ENCODE peak calls at places on chromosomes 13 and 19, in ten cellular contexts. L, C, Q, J, T, S, N, G, M and K are unnamed samples.

GRCh38 chr19:46785054-46785979 is 3.1 kb downstream of the SLC1A5 start:
- DNase-seq in L (no peak), C (no peak), Q (no peak), J (no peak), T (no peak), S (no peak), N (peak), G (peak), M (no peak), K (no peak)

GRCh38 chr13:114022876-114023275 is 49.0 kb upstream of the C13orf46 start:
- DNase-seq in L (no peak), C (no peak), Q (no peak), J (no peak), T (no peak), S (no peak), N (no peak), G (no peak), M (no peak), K (no peak)

GRCh38 chr19:44685877-44686276 is 13.1 kb upstream of the CEACAM16 start:
- DNase-seq in L (no peak), C (no peak), Q (no peak), J (no peak), T (no peak), S (peak), N (peak), G (peak), M (peak), K (no peak)

GRCh38 chr19:33668968-33669367 is 47.2 kb downstream of the CHST8 start:
- DNase-seq in L (peak), C (no peak), Q (no peak), J (no peak), T (no peak), S (no peak), N (no peak), G (no peak), M (no peak), K (no peak)

GRCh38 chr13:114049026-114049425 is 75.2 kb upstream of the C13orf46 start:
- DNase-seq in L (no peak), C (peak), Q (no peak), J (no peak), T (no peak), S (peak), N (no peak), G (no peak), M (no peak), K (peak)

GRCh38 chr13:97344250-97345175 is 89.5 kb upstream of the RAP2A start:
- DNase-seq in L (no peak), C (peak), Q (no peak), J (peak), T (no peak), S (peak), N (peak), G (peak), M (no peak), K (peak)

GRCh38 chr13:66210677-66211076 is 1019.5 kb downstream of the PCDH9 start:
- DNase-seq in L (no peak), C (no peak), Q (no peak), J (no peak), T (no peak), S (no peak), N (peak), G (peak), M (peak), K (no peak)

GRCh38 chr13:25112856-25113255 is 16.9 kb downstream of the PABPC3 start:
- DNase-seq in L (no peak), C (no peak), Q (no peak), J (no peak), T (no peak), S (no peak), N (no peak), G (no peak), M (no peak), K (no peak)

GRCh38 chr19:2586196-2586595 is 110.3 kb downstream of the GADD45B start:
- DNase-seq in L (no peak), C (no peak), Q (no peak), J (no peak), T (no peak), S (no peak), N (no peak), G (no peak), M (no peak), K (no peak)

GRCh38 chr19:16945364-16945714 is 56.5 kb downstream of the F2RL3 start:
- DNase-seq in L (peak), C (no peak), Q (no peak), J (no peak), T (no peak), S (no peak), N (no peak), G (no peak), M (no peak), K (no peak)

GRCh38 chr19:49799798-49800376 is 13.2 kb downstream of the FUZ start:
- DNase-seq in L (no peak), C (no peak), Q (no peak), J (no peak), T (no peak), S (no peak), N (no peak), G (no peak), M (no peak), K (peak)

GRCh38 chr13:21212138-21212775 is 35.8 kb downstream of the MRPL57 start:
- DNase-seq in L (peak), C (no peak), Q (no peak), J (no peak), T (no peak), S (no peak), N (no peak), G (no peak), M (no peak), K (no peak)

GRCh38 chr13:79481685-79482052 is 714 bp downstream of the NDFIP2 start:
- DNase-seq in L (no peak), C (no peak), Q (no peak), J (no peak), T (no peak), S (no peak), N (no peak), G (peak), M (no peak), K (peak)

GRCh38 chr13:75636339-75637095 is 387 bp downstream of the LMO7 start:
- DNase-seq in L (no peak), C (peak), Q (peak), J (peak), T (no peak), S (peak), N (peak), G (peak), M (no peak), K (peak)

GRCh38 chr19:14433454-14434156 is 499 bp downstream of the PKN1 start:
- DNase-seq in L (no peak), C (peak), Q (no peak), J (peak), T (no peak), S (peak), N (no peak), G (no peak), M (no peak), K (peak)

GRCh38 chr13:84360843-84361242 is 478.6 kb upstream of the SLITRK1 start:
- DNase-seq in L (no peak), C (no peak), Q (no peak), J (no peak), T (no peak), S (no peak), N (no peak), G (peak), M (no peak), K (no peak)

GRCh38 chr13:26300140-26300539 is 46.2 kb downstream of the CDK8 start:
- DNase-seq in L (no peak), C (no peak), Q (no peak), J (no peak), T (no peak), S (no peak), N (peak), G (peak), M (no peak), K (peak)

GRCh38 chr13:41411536-41411935 is 45.8 kb upstream of the RGCC start:
- DNase-seq in L (peak), C (no peak), Q (no peak), J (no peak), T (no peak), S (peak), N (peak), G (peak), M (peak), K (no peak)

GRCh38 chr19:47796785-47797184 is 7.6 kb downstream of the TPRX1 start:
- DNase-seq in L (no peak), C (no peak), Q (no peak), J (no peak), T (no peak), S (no peak), N (no peak), G (no peak), M (no peak), K (no peak)

GRCh38 chr13:97189943-97190342 is 32.2 kb upstream of the MBNL2 start:
- DNase-seq in L (no peak), C (no peak), Q (no peak), J (no peak), T (no peak), S (no peak), N (no peak), G (no peak), M (no peak), K (no peak)

GRCh38 chr13:111620586-111620985 is 300.1 kb downstream of the TEX29 start:
- DNase-seq in L (peak), C (no peak), Q (no peak), J (no peak), T (no peak), S (no peak), N (no peak), G (no peak), M (no peak), K (no peak)

GRCh38 chr13:73401769-73402168 is 343.0 kb downstream of the KLF5 start:
- DNase-seq in L (no peak), C (no peak), Q (no peak), J (no peak), T (no peak), S (no peak), N (no peak), G (no peak), M (no peak), K (no peak)
- TF ChIP-seq CTCF in L (no peak), C (no peak), Q (no peak), J (no peak), T (no peak), S (no peak), N (no peak), G (no peak), M (peak), K (no peak)

DNA sequence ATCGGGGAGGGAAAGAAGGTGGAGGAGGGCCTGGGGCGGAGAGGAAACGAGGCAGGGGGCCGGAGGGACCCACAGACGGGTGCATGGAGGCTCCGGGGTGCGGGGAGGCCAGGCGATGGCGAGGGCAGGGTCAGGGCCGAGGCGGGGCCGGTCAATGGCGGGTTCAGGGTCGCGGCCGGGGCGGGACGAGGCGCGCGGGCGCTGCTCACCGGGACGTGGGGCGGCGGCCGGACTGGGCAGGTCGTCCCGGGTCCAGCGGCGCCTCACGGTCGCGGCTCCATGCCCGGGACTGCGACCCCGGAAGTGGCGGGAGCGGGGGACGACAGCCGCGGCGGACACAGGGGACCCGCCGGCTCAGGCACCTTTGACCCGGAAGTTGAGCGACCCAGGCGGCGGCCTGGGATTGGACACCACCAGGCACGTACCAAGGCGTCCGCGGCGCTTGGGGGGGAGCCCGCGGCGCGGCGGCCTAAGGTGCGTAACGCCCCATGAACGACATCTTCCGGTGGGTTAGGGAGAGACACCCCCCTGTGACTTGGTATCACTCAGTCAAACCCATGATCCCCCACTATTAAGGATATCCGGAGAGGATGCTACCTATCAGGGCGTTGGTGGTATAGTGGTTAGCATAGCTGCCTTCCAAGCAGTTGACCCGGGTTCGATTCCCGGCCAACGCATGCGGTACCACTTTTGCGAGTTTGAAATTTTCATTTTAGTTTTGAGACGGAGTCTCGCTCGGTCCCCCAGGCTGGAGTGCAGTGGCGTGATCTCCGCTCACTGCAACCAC is at the start of gene DPP9:
- DNase-seq in L (peak), C (peak), Q (peak), J (peak), T (peak), S (peak), N (peak), G (peak), M (peak), K (peak)
- TF ChIP-seq CTCF in L (peak), C (peak), Q (no peak), J (peak), T (peak), S (no peak), N (peak), G (peak), M (peak), K (no peak)

GRCh38 chr13:51179432-51179971 is 42.7 kb upstream of the FAM124A start:
- DNase-seq in L (no peak), C (no peak), Q (no peak), J (no peak), T (no peak), S (no peak), N (no peak), G (no peak), M (no peak), K (no peak)
- TF ChIP-seq CTCF in L (no peak), C (no peak), Q (no peak), J (no peak), T (no peak), S (no peak), N (no peak), G (no peak), M (no peak), K (no peak)

GRCh38 chr13:86601351-86601750 is 802.1 kb upstream of the SLITRK6 start:
- DNase-seq in L (no peak), C (no peak), Q (no peak), J (no peak), T (no peak), S (no peak), N (no peak), G (peak), M (no peak), K (no peak)
- TF ChIP-seq CTCF in L (no peak), C (no peak), Q (no peak), J (no peak), T (no peak), S (no peak), N (no peak), G (no peak), M (no peak), K (no peak)

GRCh38 chr13:45817833-45818232 is 33.7 kb downstream of the SIAH3 start:
- DNase-seq in L (peak), C (no peak), Q (no peak), J (no peak), T (no peak), S (no peak), N (no peak), G (peak), M (no peak), K (no peak)
- TF ChIP-seq CTCF in L (no peak), C (no peak), Q (no peak), J (no peak), T (no peak), S (no peak), N (no peak), G (peak), M (no peak), K (no peak)

GRCh38 chr19:43618921-43619261 is 538 bp downstream of the ZNF428 start:
- DNase-seq in L (no peak), C (no peak), Q (no peak), J (no peak), T (no peak), S (no peak), N (no peak), G (peak), M (no peak), K (peak)

GRCh38 chr19:43616954-43617353 is 2.5 kb downstream of the ZNF428 start:
- DNase-seq in L (no peak), C (no peak), Q (no peak), J (no peak), T (no peak), S (no peak), N (no peak), G (no peak), M (no peak), K (no peak)

GRCh38 chr19:43620061-43621001 is 902 bp upstream of the ZNF428 start:
- DNase-seq in L (no peak), C (peak), Q (peak), J (no peak), T (no peak), S (no peak), N (no peak), G (no peak), M (no peak), K (peak)

GRCh38 chr19:43622070-43622469 is 2.6 kb upstream of the ZNF428 start:
- DNase-seq in L (no peak), C (no peak), Q (no peak), J (no peak), T (no peak), S (no peak), N (no peak), G (no peak), M (no peak), K (no peak)

DNA sequence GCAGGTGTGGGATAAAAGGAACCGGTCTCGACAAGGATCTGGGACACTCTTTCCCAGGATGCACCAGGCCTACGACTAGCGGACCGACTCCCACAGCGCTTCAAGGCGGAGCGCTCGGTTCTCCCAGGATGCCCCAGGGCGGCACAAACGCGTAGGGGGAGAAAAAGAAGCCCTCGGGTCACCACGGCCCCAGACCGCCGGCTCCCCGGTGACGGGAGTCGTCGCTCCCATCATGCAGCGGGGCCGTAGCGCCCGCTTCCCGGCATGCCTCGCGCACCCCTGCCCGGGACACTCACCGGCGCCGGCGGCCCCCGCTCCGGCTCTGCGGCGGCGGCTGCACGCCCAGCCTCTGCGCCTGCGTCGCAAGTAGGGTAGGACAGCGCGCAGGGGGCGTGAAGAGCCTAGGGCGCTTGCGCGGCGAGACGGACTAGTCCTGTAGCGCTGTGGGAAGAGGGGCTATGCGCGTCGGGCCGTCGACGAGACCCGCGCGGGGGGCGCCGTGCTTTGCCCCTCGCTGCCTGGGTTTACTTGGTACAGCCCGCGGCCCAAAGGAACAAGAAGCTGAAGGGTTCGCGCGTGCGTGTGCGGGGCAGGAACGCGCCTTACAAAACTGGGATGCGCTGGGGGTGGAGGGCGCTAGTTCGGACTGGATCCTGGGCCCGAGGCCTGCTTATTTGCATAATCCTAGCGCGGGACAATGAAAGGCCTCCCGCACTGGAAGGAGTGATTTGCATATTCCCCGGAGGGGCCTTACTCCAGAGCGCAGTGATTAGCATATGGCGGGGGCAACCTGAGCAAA is at the start of gene ZNF428:
- DNase-seq in L (peak), C (peak), Q (peak), J (peak), T (peak), S (peak), N (peak), G (peak), M (peak), K (peak)
- TF ChIP-seq CTCF in L (no peak), C (no peak), Q (no peak), J (peak), T (no peak), S (no peak), N (no peak), G (peak), M (no peak), K (no peak)

DNA sequence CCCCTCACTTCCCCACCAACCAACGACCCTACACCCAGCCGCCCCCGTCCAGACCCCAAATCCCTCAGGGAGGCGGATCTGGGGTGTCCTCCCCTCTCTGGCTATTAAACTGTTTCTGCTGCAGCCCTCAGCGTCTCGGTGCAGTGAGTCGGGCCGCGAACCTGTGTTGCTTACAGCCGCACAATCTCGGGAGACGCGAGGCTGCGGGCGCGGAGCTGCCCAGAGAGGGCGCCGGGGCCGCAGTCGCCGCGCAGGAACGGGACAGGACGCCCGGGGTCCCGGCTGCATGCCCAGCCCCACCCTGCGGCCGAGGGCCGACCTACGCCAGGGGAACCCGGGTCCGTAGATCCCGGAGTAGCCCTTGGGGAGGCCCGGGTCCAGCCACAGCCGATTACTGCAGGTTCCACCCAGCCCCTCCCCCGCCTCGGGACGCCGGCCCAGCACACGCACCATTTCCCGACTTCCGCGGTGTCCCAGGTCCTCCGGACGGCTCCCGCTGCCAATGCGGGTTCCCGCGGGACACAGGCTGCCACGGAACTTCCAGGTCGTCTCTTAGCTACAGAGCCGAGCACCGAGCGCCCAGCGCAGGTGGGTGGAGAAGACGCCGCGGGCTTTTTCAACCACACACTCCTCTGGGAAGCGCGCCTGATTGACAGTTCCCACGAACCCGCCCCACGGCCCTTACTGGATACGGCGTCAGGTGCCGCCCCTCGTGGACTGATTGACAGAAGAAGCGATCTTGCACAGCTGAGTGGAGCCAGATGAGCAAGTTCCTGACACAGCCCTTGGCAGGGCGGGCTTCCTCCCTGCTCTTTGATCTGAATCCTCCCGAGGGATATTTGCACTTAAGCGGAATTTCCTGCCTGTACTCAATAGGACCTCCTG is at the start of gene ZNF799:
- DNase-seq in L (peak), C (peak), Q (peak), J (peak), T (peak), S (peak), N (peak), G (peak), M (peak), K (peak)
- TF ChIP-seq CTCF in L (peak), C (no peak), Q (no peak), J (no peak), T (no peak), S (no peak), N (no peak), G (no peak), M (no peak), K (no peak)

GRCh38 chr19:50980203-50980602 is 3.5 kb downstream of the KLK7 start:
- DNase-seq in L (no peak), C (no peak), Q (no peak), J (no peak), T (no peak), S (no peak), N (no peak), G (no peak), M (no peak), K (no peak)

GRCh38 chr19:50978772-50979390 is 4.8 kb downstream of the KLK7 start:
- DNase-seq in L (no peak), C (no peak), Q (no peak), J (no peak), T (no peak), S (no peak), N (no peak), G (no peak), M (no peak), K (no peak)

GRCh38 chr19:50977626-50978025 is 6.1 kb downstream of the KLK7 start:
- DNase-seq in L (no peak), C (no peak), Q (no peak), J (no peak), T (no peak), S (no peak), N (no peak), G (no peak), M (no peak), K (no peak)

GRCh38 chr19:50981587-50982146 is 2.0 kb downstream of the KLK7 start:
- DNase-seq in L (no peak), C (no peak), Q (no peak), J (no peak), T (no peak), S (no peak), N (no peak), G (no peak), M (no peak), K (no peak)

GRCh38 chr19:50979758-50980157 is 4.0 kb downstream of the KLK7 start:
- DNase-seq in L (no peak), C (no peak), Q (no peak), J (no peak), T (no peak), S (no peak), N (no peak), G (no peak), M (no peak), K (no peak)
- TF ChIP-seq CTCF in L (no peak), C (no peak), Q (no peak), J (no peak), T (no peak), S (no peak), N (no peak), G (no peak), M (no peak), K (no peak)